ENCODE peak calls at places on chromosomes 3 and 15, in four cellular contexts. P is NCI-H2107, S is left ventricle myocardium inferior, Y is LHCN-M2. E is an unnamed sample.

GRCh38 chr15:38389924-38390542 is 63.9 kb upstream of the FAM98B start:
- DNase-seq in P (no peak), Y (peak), S (peak), E (no peak)

GRCh38 chr3:166283856-166284255 is 446.6 kb upstream of the BCHE start:
- DNase-seq in Y (no peak), S (no peak), P (no peak), E (no peak)

GRCh38 chr3:42369304-42369703 is 41.1 kb downstream of the LYZL4 start:
- DNase-seq in Y (no peak), P (no peak), S (no peak), E (no peak)

GRCh38 chr15:42131826-42132806 is 24.3 kb downstream of the PLA2G4F start:
- DNase-seq in S (no peak), P (peak), Y (no peak), E (no peak)

GRCh38 chr3:134350861-134351311 is 23.4 kb downstream of the AMOTL2 start:
- DNase-seq in Y (no peak), S (no peak), P (no peak), E (no peak)

GRCh38 chr15:53833134-53833624 is 73.7 kb upstream of the WDR72 start:
- DNase-seq in Y (no peak), S (peak), P (no peak), E (no peak)

GRCh38 chr3:185528481-185529009 is 23.8 kb downstream of the LIPH start:
- DNase-seq in P (no peak), S (no peak), Y (peak), E (no peak)

GRCh38 chr3:62144482-62144881 is 228.9 kb downstream of the FEZF2 start:
- DNase-seq in P (no peak), S (no peak), Y (no peak), E (no peak)

GRCh38 chr3:107045791-107046190 is 331.4 kb upstream of the CCDC54 start:
- DNase-seq in S (no peak), Y (no peak), P (no peak), E (no peak)

GRCh38 chr3:49454898-49455681 is 15.0 kb upstream of the DAG1 start:
- DNase-seq in S (peak), Y (peak), P (no peak), E (no peak)

GRCh38 chr3:127473244-127474024 is 117.1 kb downstream of the TPRA1 start:
- DNase-seq in Y (no peak), S (no peak), P (peak), E (no peak)

GRCh38 chr3:188284455-188285212 is 130.7 kb downstream of the LPP start:
- DNase-seq in Y (no peak), P (no peak), S (no peak), E (no peak)

GRCh38 chr3:172987268-172987667 is 153.8 kb downstream of the SPATA16 start:
- DNase-seq in S (no peak), Y (peak), P (no peak), E (no peak)